ENCODE peak calls at places on chromosomes 7 and 10, in nine cellular contexts. Y, W, X, V, F, C, J, T and A are unnamed samples.

GRCh38 chr10:119207713-119208552 is 562 bp downstream of the GRK5 start:
- DNase-seq in Y (peak), W (peak), X (peak), V (no peak), F (no peak), C (peak), J (no peak), T (no peak), A (peak)

GRCh38 chr10:92829042-92829785 is 19.1 kb upstream of the EXOC6 start:
- DNase-seq in Y (peak), W (no peak), X (no peak), V (no peak), F (no peak), C (no peak), J (no peak), T (no peak), A (no peak)

GRCh38 chr7:141558544-141559183 is 7.5 kb downstream of the AGK start:
- DNase-seq in Y (no peak), W (no peak), X (peak), V (peak), F (peak), C (peak), J (peak), T (no peak), A (peak)

GRCh38 chr10:51705774-51706173 is 6.4 kb upstream of the CSTF2T start:
- DNase-seq in Y (no peak), W (no peak), X (peak), V (no peak), F (no peak), C (no peak), J (no peak), T (no peak), A (peak)

GRCh38 chr10:13788701-13789447 is 202.1 kb downstream of the PRPF18 start:
- DNase-seq in Y (no peak), W (no peak), X (peak), V (no peak), F (peak), C (peak), J (no peak), T (no peak), A (peak)

GRCh38 chr7:33250421-33250827 is 121.1 kb downstream of the BBS9 start:
- DNase-seq in Y (no peak), W (no peak), X (peak), V (peak), F (peak), C (peak), J (peak), T (peak), A (peak)

GRCh38 chr7:500521-501420 is 18.9 kb downstream of the PDGFA start:
- DNase-seq in Y (no peak), W (peak), X (no peak), V (no peak), F (no peak), C (no peak), J (no peak), T (no peak), A (no peak)

GRCh38 chr10:125132331-125132730 is 28.0 kb downstream of the CTBP2 start:
- DNase-seq in Y (no peak), W (peak), X (no peak), V (no peak), F (no peak), C (no peak), J (no peak), T (no peak), A (no peak)

GRCh38 chr7:51785806-51786205 is 469.2 kb upstream of the COBL start:
- DNase-seq in Y (no peak), W (no peak), X (no peak), V (no peak), F (no peak), C (no peak), J (no peak), T (no peak), A (no peak)

GRCh38 chr7:18040196-18040595 is 12.6 kb upstream of the PRPS1L1 start:
- DNase-seq in Y (no peak), W (no peak), X (peak), V (peak), F (peak), C (peak), J (peak), T (peak), A (peak)

GRCh38 chr7:67595421-67595820 is 598.8 kb downstream of the TYW1 start:
- DNase-seq in Y (no peak), W (no peak), X (no peak), V (no peak), F (no peak), C (no peak), J (no peak), T (no peak), A (no peak)

GRCh38 chr7:86301301-86301700 is 342.4 kb upstream of the GRM3 start:
- DNase-seq in Y (no peak), W (no peak), X (no peak), V (no peak), F (no peak), C (no peak), J (no peak), T (no peak), A (no peak)

GRCh38 chr10:42887734-42888503 is 105.3 kb downstream of the BMS1 start:
- DNase-seq in Y (no peak), W (no peak), X (no peak), V (no peak), F (no peak), C (no peak), J (no peak), T (no peak), A (no peak)

GRCh38 chr10:77591238-77591880 is 46.2 kb downstream of the KCNMA1 start:
- DNase-seq in Y (no peak), W (peak), X (no peak), V (no peak), F (no peak), C (no peak), J (no peak), T (no peak), A (no peak)

GRCh38 chr10:53091574-53091973 is 319.0 kb upstream of the MBL2 start:
- DNase-seq in Y (no peak), W (no peak), X (no peak), V (no peak), F (no peak), C (no peak), J (no peak), T (no peak), A (no peak)
- TF ChIP-seq CTCF in Y (no peak), W (no peak), X (no peak), V (no peak), F (no peak), C (no peak), J (no peak), T (no peak), A (no peak)

GRCh38 chr7:144006029-144006428 is 5.9 kb downstream of the OR6B1 start:
- DNase-seq in Y (no peak), W (no peak), X (no peak), V (no peak), F (no peak), C (no peak), J (no peak), T (no peak), A (no peak)
- H3K4me3 ChIP-seq in Y (no peak), W (no peak), X (no peak), V (no peak), F (no peak), C (no peak), J (no peak), T (no peak), A (no peak)

GRCh38 chr7:78377532-78377931 is 579.0 kb downstream of the PHTF2 start:
- DNase-seq in Y (no peak), W (no peak), X (no peak), V (no peak), F (no peak), C (no peak), J (no peak), T (no peak), A (no peak)
- TF ChIP-seq CTCF in Y (no peak), W (no peak), X (no peak), V (no peak), F (no peak), C (no peak), J (no peak), T (no peak), A (no peak)

GRCh38 chr7:70400829-70401380 is 731.0 kb upstream of the GALNT17 start:
- DNase-seq in Y (no peak), W (no peak), X (no peak), V (no peak), F (no peak), C (no peak), J (no peak), T (no peak), A (no peak)
- H3K4me3 ChIP-seq in Y (no peak), W (no peak), X (no peak), V (no peak), F (no peak), C (no peak), J (no peak), T (no peak), A (no peak)